ENCODE peak calls at places on chromosomes 6 and 20, in four cellular contexts. W, Q, X and H are unnamed samples.

GRCh38 chr6:129709451-129709908 is 497 bp downstream of the ARHGAP18 start:
- DNase-seq in W (no peak), Q (peak; percentile 90), X (peak; percentile 49), H (peak; percentile 92)

GRCh38 chr6:20399518-20399917 is 2.2 kb upstream of the E2F3 start:
- DNase-seq in W (no peak), Q (no peak), X (no peak), H (no peak)

GRCh38 chr6:154821638-154822037 is 88.4 kb downstream of the SCAF8 start:
- DNase-seq in W (no peak), Q (no peak), X (no peak), H (no peak)

GRCh38 chr6:17457405-17457804 is 64.0 kb downstream of the CAP2 start:
- DNase-seq in W (no peak), Q (no peak), X (no peak), H (no peak)

GRCh38 chr20:17995967-17996819 is 27.4 kb downstream of the MGME1 start:
- DNase-seq in W (no peak), Q (peak; percentile 89), X (peak; percentile 56), H (peak; percentile 79)

GRCh38 chr6:13560651-13561044 is 13.8 kb upstream of the SIRT5 start:
- DNase-seq in W (no peak), Q (no peak), X (no peak), H (no peak)

GRCh38 chr6:1601616-1602355 is 7.9 kb upstream of the FOXC1 start:
- DNase-seq in W (no peak), Q (no peak), X (no peak), H (no peak)

GRCh38 chr6:4313044-4313686 is 177.8 kb upstream of the ECI2 start:
- DNase-seq in W (no peak), Q (peak; percentile 91), X (peak; percentile 42), H (peak; percentile 19)

GRCh38 chr6:134372603-134373281 is 54.8 kb upstream of the SGK1 start:
- DNase-seq in W (peak; percentile 61), Q (peak; percentile 92), X (peak; percentile 13), H (no peak)

GRCh38 chr6:71534916-71535315 is 246.3 kb downstream of the OGFRL1 start:
- DNase-seq in W (no peak), Q (no peak), X (no peak), H (no peak)

GRCh38 chr6:13767121-13767794 is 47.1 kb downstream of the MCUR1 start:
- DNase-seq in W (peak; percentile 50), Q (peak; percentile 63), X (peak; percentile 19), H (peak; percentile 78)

GRCh38 chr20:17345321-17345720 is 118.5 kb downstream of the PCSK2 start:
- DNase-seq in W (no peak), Q (peak; percentile 81), X (no peak), H (no peak)

GRCh38 chr20:11080776-11081406 is 407.1 kb upstream of the JAG1 start:
- DNase-seq in W (no peak), Q (no peak), X (no peak), H (peak; percentile 17)

GRCh38 chr6:98840385-98840784 is 6.0 kb downstream of the POU3F2 start:
- DNase-seq in W (no peak), Q (no peak), X (no peak), H (no peak)

GRCh38 chr6:2818593-2818992 is 23.1 kb downstream of the SERPINB1 start:
- DNase-seq in W (no peak), Q (peak; percentile 53), X (peak; percentile 72), H (no peak)

GRCh38 chr20:24389686-24390085 is 79.7 kb upstream of the SYNDIG1 start:
- DNase-seq in W (peak; percentile 45), Q (no peak), X (peak; percentile 10), H (no peak)

GRCh38 chr6:33298773-33299236 is at the start of gene RGL2:
- DNase-seq in W (peak; percentile 91), Q (peak; percentile 77), X (peak; percentile 78), H (peak; percentile 63)

GRCh38 chr6:154721460-154721859 is 11.8 kb upstream of the SCAF8 start:
- DNase-seq in W (no peak), Q (peak; percentile 67), X (no peak), H (no peak)

GRCh38 chr6:89371849-89372505 is 19.5 kb upstream of the UBE2J1 start:
- DNase-seq in W (peak; percentile 85), Q (peak; percentile 77), X (peak; percentile 83), H (peak; percentile 82)

GRCh38 chr6:144953552-144954240 is 668.6 kb downstream of the UTRN start:
- DNase-seq in W (no peak), Q (peak; percentile 56), X (no peak), H (no peak)

GRCh38 chr6:30411515-30412207 is 66.7 kb downstream of the RPP21 start:
- DNase-seq in W (peak; percentile 52), Q (peak; percentile 71), X (peak; percentile 72), H (peak; percentile 61)

GRCh38 chr20:51382986-51383821 is 159.3 kb downstream of the NFATC2 start:
- DNase-seq in W (peak; percentile 19), Q (no peak), X (peak; percentile 77), H (no peak)

GRCh38 chr6:138465007-138465645 is 34.2 kb downstream of the NHSL1 start:
- DNase-seq in W (no peak), Q (peak; percentile 71), X (no peak), H (no peak)

GRCh38 chr6:41537359-41537758 is 8.8 kb upstream of the FOXP4 start:
- DNase-seq in W (no peak), Q (no peak), X (no peak), H (no peak)

GRCh38 chr6:148835920-148836441 is 89.2 kb downstream of the UST start:
- DNase-seq in W (no peak), Q (peak; percentile 95), X (no peak), H (peak; percentile 48)

GRCh38 chr20:44028868-44029847 is 114.5 kb downstream of the TOX2 start:
- DNase-seq in W (no peak), Q (no peak), X (no peak), H (no peak)

GRCh38 chr6:83096791-83097190 is 29.3 kb downstream of the DOP1A start:
- DNase-seq in W (no peak), Q (peak; percentile 29), X (no peak), H (no peak)

GRCh38 chr6:157236040-157236725 is 87.1 kb downstream of the TMEM242 start:
- DNase-seq in W (no peak), Q (no peak), X (no peak), H (peak; percentile 18)

DNA sequence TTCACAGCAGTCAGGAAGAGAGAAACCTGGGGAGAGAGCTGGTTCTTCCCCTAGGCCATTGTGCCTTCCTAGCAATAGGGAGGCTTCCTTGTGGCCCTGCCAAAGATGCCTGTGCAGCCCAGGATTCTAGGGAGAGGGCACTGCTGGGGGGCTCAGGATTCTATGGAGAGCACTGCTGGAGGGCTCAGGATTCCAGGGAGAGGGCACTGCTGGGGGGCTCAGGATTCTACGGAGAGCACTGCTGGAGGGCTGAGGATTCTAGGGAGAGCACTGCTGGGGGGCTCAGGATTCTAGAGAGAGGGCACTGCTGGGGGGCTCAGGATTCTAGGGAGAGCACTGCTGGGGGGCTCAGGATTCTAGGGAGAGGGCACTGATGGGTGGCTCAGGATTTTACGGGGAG is 25.8 kb downstream of the EDN3 start:
- DNase-seq in W (no peak), Q (no peak), X (no peak), H (no peak)
- H3K4me3 ChIP-seq in W (no peak overlapping the region), Q (no peak overlapping the region), X (no peak overlapping the region), H (no peak overlapping the region)

GRCh38 chr6:46771556-46771955 is 21.6 kb upstream of the MEP1A start:
- DNase-seq in W (no peak), Q (no peak), X (no peak), H (no peak)
- H3K4me1 ChIP-seq in W (no peaks in the 10 kb centered on the region), Q (peaks cover 20% of the 10 kb centered on the region), X (no peaks in the 10 kb centered on the region), H (peaks cover 26% of the 10 kb centered on the region)

GRCh38 chr6:158498362-158498761 is 61.5 kb upstream of the TMEM181 start:
- DNase-seq in W (no peak), Q (no peak), X (no peak), H (no peak)

GRCh38 chr6:158499601-158500000 is 60.3 kb upstream of the TMEM181 start:
- DNase-seq in W (no peak), Q (no peak), X (no peak), H (no peak)

GRCh38 chr6:158501638-158502592 is 58.0 kb upstream of the TMEM181 start:
- DNase-seq in W (no peak), Q (no peak), X (no peak), H (no peak)

GRCh38 chr6:158502593-158502950 is 57.3 kb upstream of the TMEM181 start:
- DNase-seq in W (no peak), Q (no peak), X (no peak), H (no peak)

GRCh38 chr6:158500016-158500735 is 59.7 kb upstream of the TMEM181 start:
- DNase-seq in W (no peak), Q (peak; percentile 65), X (no peak), H (no peak)
- H3K4me3 ChIP-seq in W (no peak overlapping the region), Q (no peak overlapping the region), X (no peak overlapping the region), H (no peak overlapping the region)

GRCh38 chr20:47502271-47502730 is 614 bp downstream of the NCOA3 start:
- DNase-seq in W (peak; percentile 38), Q (peak; percentile 61), X (peak; percentile 32), H (peak; percentile 34)

GRCh38 chr20:47502801-47503239 is 1.1 kb downstream of the NCOA3 start:
- DNase-seq in W (no peak), Q (peak; percentile 79), X (no peak), H (peak; percentile 49)

GRCh38 chr20:47501117-47501482 is 587 bp upstream of the NCOA3 start:
- DNase-seq in W (no peak), Q (peak; percentile 55), X (no peak), H (no peak)

GRCh38 chr20:47501483-47502270 is at the start of gene NCOA3:
- DNase-seq in W (peak; percentile 96), Q (peak; percentile 95), X (peak; percentile 98), H (peak; percentile 99)

GRCh38 chr20:47503685-47504084 is 2.0 kb downstream of the NCOA3 start:
- DNase-seq in W (no peak), Q (peak; percentile 16), X (no peak), H (no peak)
- H3K4me1 ChIP-seq in W (no peaks in the 10 kb centered on the region), Q (peaks cover 22% of the 10 kb centered on the region), X (peaks cover 29% of the 10 kb centered on the region), H (peaks cover 14% of the 10 kb centered on the region)

DNA sequence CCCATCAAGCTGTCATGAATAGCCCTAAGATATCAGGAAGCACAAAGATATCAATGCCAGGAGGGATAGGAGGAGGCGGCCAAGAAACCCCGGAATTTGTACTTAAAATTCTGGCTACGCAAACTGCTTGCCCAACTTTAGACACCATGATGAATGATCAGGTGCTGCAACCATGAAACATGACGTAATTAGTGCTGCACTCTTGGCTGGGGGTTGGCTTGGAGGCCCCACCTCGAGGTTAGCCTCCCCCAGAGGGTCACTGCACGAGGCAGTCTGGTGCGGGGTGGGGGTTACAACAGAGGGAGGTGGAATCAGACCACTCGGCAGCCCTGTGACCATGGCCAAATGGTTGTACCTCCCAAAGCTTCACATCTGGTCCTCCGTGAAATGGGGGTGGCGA is 9.0 kb downstream of the SIRPA start:
- DNase-seq in W (no peak), Q (no peak), X (no peak), H (no peak)
- H3K4me3 ChIP-seq in W (no peak overlapping the region), Q (no peak overlapping the region), X (no peak overlapping the region), H (no peak overlapping the region)